ENCODE peak calls at places on chromosomes 7 and 10, in five cellular contexts. One of them, this sample, is unnamed.

GRCh38 chr7:36036590-36036989 is 116.5 kb upstream of the EEPD1 start:
- ATAC-seq in left lung: no peak
- ATAC-seq in lung: no peak
- ATAC-seq in aorta: peak
- ATAC-seq in Panc1: peak
- ATAC-seq in this sample: peak

GRCh38 chr10:128927821-128928220 is 539.2 kb upstream of the MGMT start:
- ATAC-seq in left lung: peak
- ATAC-seq in lung: no peak
- ATAC-seq in aorta: peak
- ATAC-seq in Panc1: no peak
- ATAC-seq in this sample: peak

GRCh38 chr10:102358717-102359382 is 36.7 kb upstream of the NFKB2 start:
- ATAC-seq in left lung: no peak
- ATAC-seq in lung: no peak
- ATAC-seq in aorta: no peak
- ATAC-seq in Panc1: no peak
- ATAC-seq in this sample: no peak

GRCh38 chr7:79880312-79880711 is 254.3 kb upstream of the GNAI1 start:
- ATAC-seq in left lung: no peak
- ATAC-seq in lung: no peak
- ATAC-seq in aorta: no peak
- ATAC-seq in Panc1: no peak
- ATAC-seq in this sample: no peak

GRCh38 chr10:73588656-73589055 is 2.5 kb downstream of the USP54 start:
- ATAC-seq in left lung: peak
- ATAC-seq in lung: no peak
- ATAC-seq in aorta: no peak
- ATAC-seq in Panc1: no peak
- ATAC-seq in this sample: no peak

GRCh38 chr7:16193631-16194030 is 227.7 kb downstream of the CRPPA start:
- ATAC-seq in left lung: no peak
- ATAC-seq in lung: no peak
- ATAC-seq in aorta: no peak
- ATAC-seq in Panc1: no peak
- ATAC-seq in this sample: no peak

GRCh38 chr7:7432979-7433378 is 102.7 kb downstream of the COL28A1 start:
- ATAC-seq in left lung: no peak
- ATAC-seq in lung: no peak
- ATAC-seq in aorta: no peak
- ATAC-seq in Panc1: no peak
- ATAC-seq in this sample: no peak

GRCh38 chr7:43296306-43296705 is 183.9 kb downstream of the HECW1 start:
- ATAC-seq in left lung: no peak
- ATAC-seq in lung: no peak
- ATAC-seq in aorta: no peak
- ATAC-seq in Panc1: no peak
- ATAC-seq in this sample: peak

GRCh38 chr7:28937593-28937992 is 20.5 kb downstream of the TRIL start:
- ATAC-seq in left lung: no peak
- ATAC-seq in lung: no peak
- ATAC-seq in aorta: no peak
- ATAC-seq in Panc1: no peak
- ATAC-seq in this sample: no peak

GRCh38 chr10:100847440-100847839 is 65.3 kb upstream of the SLF2 start:
- ATAC-seq in left lung: no peak
- ATAC-seq in lung: no peak
- ATAC-seq in aorta: no peak
- ATAC-seq in Panc1: no peak
- ATAC-seq in this sample: no peak

GRCh38 chr7:37433166-37433565 is 15.5 kb downstream of the ELMO1 start:
- ATAC-seq in left lung: no peak
- ATAC-seq in lung: no peak
- ATAC-seq in aorta: no peak
- ATAC-seq in Panc1: no peak
- ATAC-seq in this sample: no peak

GRCh38 chr10:119396709-119397071 is 145.8 kb downstream of the RGS10 start:
- ATAC-seq in left lung: no peak
- ATAC-seq in lung: no peak
- ATAC-seq in aorta: no peak
- ATAC-seq in Panc1: no peak
- ATAC-seq in this sample: no peak

DNA sequence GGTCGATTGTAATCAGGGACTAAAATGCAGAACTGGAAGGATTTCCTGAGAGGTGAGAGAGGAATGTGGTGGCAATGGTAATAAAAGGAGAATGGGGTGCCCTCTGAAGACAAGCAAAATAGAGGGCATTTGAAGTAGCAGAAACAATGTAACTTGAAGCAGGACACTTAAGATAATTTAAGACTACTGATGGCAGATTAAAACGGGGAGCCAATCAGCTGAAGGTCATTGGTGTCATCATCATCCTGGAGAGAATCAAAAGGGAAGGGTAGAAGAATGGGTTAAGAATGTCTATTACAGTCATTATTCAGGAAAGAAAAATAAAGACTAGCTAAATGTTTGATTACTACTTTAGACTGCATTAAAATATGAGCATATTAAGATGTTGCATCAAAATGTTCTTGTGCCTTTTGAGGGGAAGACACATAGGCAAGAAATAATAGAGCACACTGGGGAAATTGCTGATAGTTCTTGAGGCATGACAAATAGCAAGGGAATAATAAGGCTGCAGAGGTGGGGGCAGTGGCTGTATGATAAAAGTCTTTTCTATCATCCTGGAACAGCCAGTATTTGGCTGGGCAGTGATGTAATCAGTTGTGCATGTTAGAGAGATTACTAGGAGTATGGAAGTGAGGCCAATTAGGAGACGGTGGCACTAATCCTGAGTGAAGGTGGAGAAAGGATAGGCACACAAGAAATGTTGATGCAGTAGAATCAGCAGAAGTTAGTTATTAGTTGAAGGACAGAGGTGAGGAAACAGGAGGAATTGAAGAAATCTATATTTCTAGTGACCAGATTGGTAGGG is 60.2 kb downstream of the CCDC71L start:
- ATAC-seq in left lung: no peak
- ATAC-seq in lung: no peak
- ATAC-seq in aorta: no peak
- ATAC-seq in Panc1: no peak
- ATAC-seq in this sample: no peak
- H3K27ac ChIP-seq in left lung: no peak
- H3K27ac ChIP-seq in lung: no peak
- H3K27ac ChIP-seq in aorta: no peak
- H3K27ac ChIP-seq in Panc1: no peak
- H3K27ac ChIP-seq in this sample: no peak

GRCh38 chr7:112223310-112223709 is 16.8 kb downstream of the ZNF277 start:
- ATAC-seq in left lung: no peak
- ATAC-seq in lung: no peak
- ATAC-seq in aorta: no peak
- ATAC-seq in Panc1: no peak
- ATAC-seq in this sample: no peak

GRCh38 chr7:112224186-112224585 is 17.7 kb downstream of the ZNF277 start:
- ATAC-seq in left lung: no peak
- ATAC-seq in lung: no peak
- ATAC-seq in aorta: no peak
- ATAC-seq in Panc1: no peak
- ATAC-seq in this sample: no peak

GRCh38 chr7:112228632-112229031 is 22.1 kb downstream of the ZNF277 start:
- ATAC-seq in left lung: no peak
- ATAC-seq in lung: no peak
- ATAC-seq in aorta: no peak
- ATAC-seq in Panc1: no peak
- ATAC-seq in this sample: no peak

GRCh38 chr7:112226701-112227276 is 20.3 kb downstream of the ZNF277 start:
- ATAC-seq in left lung: no peak
- ATAC-seq in lung: no peak
- ATAC-seq in aorta: no peak
- ATAC-seq in Panc1: no peak
- ATAC-seq in this sample: no peak

DNA sequence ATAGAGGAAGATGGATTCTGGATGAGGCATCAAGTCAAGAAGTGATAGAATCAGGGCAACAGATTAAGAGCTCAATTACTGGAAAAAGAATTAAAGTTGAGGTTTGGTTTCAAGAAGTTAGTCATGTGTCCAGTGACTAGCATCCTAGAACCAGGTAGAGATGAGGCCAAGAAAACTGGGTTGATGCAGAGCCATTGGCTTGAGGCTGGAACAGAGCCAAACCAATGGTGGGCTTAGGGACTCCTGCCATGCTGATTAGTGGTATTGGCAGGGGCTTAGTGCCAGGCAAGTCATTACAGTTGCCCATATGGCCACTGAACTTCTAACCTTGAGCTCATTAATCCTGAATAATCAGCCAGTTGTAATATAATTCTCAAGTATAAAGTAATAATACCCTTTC is 18.5 kb downstream of the ZNF277 start:
- ATAC-seq in left lung: no peak
- ATAC-seq in lung: no peak
- ATAC-seq in aorta: no peak
- ATAC-seq in Panc1: no peak
- ATAC-seq in this sample: no peak
- H3K27ac ChIP-seq in left lung: no peak
- H3K27ac ChIP-seq in lung: no peak
- H3K27ac ChIP-seq in aorta: no peak
- H3K27ac ChIP-seq in Panc1: no peak
- H3K27ac ChIP-seq in this sample: no peak

DNA sequence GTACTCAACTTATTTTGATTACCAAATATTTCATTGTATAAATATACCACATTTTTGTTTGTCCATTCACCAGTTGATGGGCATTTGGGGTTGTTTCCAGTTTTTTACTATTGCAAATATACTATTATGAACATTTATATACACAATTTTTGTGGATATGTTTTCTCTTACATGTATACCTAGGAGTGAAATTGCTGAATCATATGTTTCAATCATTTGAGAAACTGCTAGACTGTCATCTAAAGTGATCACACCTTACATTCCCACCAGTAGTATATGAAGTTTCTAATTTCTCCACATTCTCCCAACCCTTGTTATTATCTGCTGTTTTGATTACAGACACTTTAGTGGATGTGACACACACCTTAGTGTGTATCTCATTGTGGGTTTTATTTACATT is 257.9 kb downstream of the ABCA13 start:
- ATAC-seq in left lung: no peak
- ATAC-seq in lung: no peak
- ATAC-seq in aorta: no peak
- ATAC-seq in Panc1: no peak
- ATAC-seq in this sample: no peak
- H3K27ac ChIP-seq in left lung: no peak
- H3K27ac ChIP-seq in lung: no peak
- H3K27ac ChIP-seq in aorta: no peak
- H3K27ac ChIP-seq in Panc1: peak
- H3K27ac ChIP-seq in this sample: no peak

DNA sequence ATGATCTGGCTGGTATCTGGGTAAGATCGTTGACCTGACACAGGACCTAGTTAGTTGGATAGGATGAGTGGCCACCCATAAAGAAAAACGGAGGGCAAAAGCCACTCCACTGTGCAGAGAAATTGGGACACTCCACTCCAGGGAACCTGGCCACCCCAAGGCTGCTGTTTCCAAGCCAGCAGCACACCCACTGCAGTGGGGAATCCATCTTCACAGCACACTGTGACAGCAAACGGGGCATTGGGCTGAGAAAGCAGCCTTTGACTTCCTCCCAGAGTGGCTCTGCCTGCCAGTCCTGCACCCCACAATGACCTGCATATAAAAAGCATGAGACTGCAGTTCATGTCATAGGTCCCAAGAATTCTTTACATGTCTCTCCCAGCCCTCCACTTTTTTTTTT is 52.9 kb downstream of the MTPN start:
- ATAC-seq in left lung: no peak
- ATAC-seq in lung: no peak
- ATAC-seq in aorta: no peak
- ATAC-seq in Panc1: peak
- ATAC-seq in this sample: no peak
- H3K27ac ChIP-seq in left lung: no peak
- H3K27ac ChIP-seq in lung: no peak
- H3K27ac ChIP-seq in aorta: no peak
- H3K27ac ChIP-seq in Panc1: no peak
- H3K27ac ChIP-seq in this sample: no peak

GRCh38 chr7:44534087-44534486 is 7.0 kb downstream of the NPC1L1 start:
- ATAC-seq in left lung: no peak
- ATAC-seq in lung: no peak
- ATAC-seq in aorta: no peak
- ATAC-seq in Panc1: no peak
- ATAC-seq in this sample: no peak
- H3K27ac ChIP-seq in left lung: no peak
- H3K27ac ChIP-seq in lung: no peak
- H3K27ac ChIP-seq in aorta: no peak
- H3K27ac ChIP-seq in Panc1: no peak
- H3K27ac ChIP-seq in this sample: no peak

DNA sequence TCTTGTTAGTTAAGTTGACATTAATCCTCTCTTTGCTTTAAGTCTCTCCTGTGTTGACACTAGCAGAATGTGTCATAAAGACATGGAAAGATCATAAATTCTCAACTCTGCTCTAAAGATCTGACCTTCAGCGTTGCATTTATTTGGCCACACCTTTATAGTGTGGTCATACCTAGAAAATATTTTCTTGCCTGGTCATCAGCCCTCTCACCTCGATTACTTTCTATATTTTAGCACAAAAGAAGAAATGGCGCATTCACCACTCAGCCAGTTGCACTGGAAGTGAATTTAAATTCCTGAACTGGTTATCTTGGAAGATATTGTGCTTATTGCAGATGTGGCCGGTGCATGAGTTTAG is 96.7 kb upstream of the PDCD4 start:
- ATAC-seq in left lung: no peak
- ATAC-seq in lung: no peak
- ATAC-seq in aorta: no peak
- ATAC-seq in Panc1: peak
- ATAC-seq in this sample: no peak
- H3K27ac ChIP-seq in left lung: no peak
- H3K27ac ChIP-seq in lung: peak
- H3K27ac ChIP-seq in aorta: no peak
- H3K27ac ChIP-seq in Panc1: no peak
- H3K27ac ChIP-seq in this sample: no peak

GRCh38 chr7:46559194-46559576 is 638.1 kb upstream of the IGFBP3 start:
- ATAC-seq in left lung: peak
- ATAC-seq in lung: peak
- ATAC-seq in aorta: no peak
- ATAC-seq in Panc1: no peak
- ATAC-seq in this sample: peak
- H3K27ac ChIP-seq in left lung: no peak
- H3K27ac ChIP-seq in lung: no peak
- H3K27ac ChIP-seq in aorta: no peak
- H3K27ac ChIP-seq in Panc1: no peak
- H3K27ac ChIP-seq in this sample: peak

GRCh38 chr10:4941540-4942330 is 21.5 kb upstream of the AKR1C1 start:
- ATAC-seq in left lung: peak
- ATAC-seq in lung: no peak
- ATAC-seq in aorta: peak
- ATAC-seq in Panc1: no peak
- ATAC-seq in this sample: peak
- H3K27ac ChIP-seq in left lung: no peak
- H3K27ac ChIP-seq in lung: no peak
- H3K27ac ChIP-seq in aorta: peak
- H3K27ac ChIP-seq in Panc1: no peak
- H3K27ac ChIP-seq in this sample: peak

GRCh38 chr7:81604075-81604807 is 165.6 kb downstream of the HGF start:
- ATAC-seq in left lung: peak
- ATAC-seq in lung: peak
- ATAC-seq in aorta: no peak
- ATAC-seq in Panc1: peak
- ATAC-seq in this sample: no peak
- H3K27ac ChIP-seq in left lung: no peak
- H3K27ac ChIP-seq in lung: no peak
- H3K27ac ChIP-seq in aorta: no peak
- H3K27ac ChIP-seq in Panc1: no peak
- H3K27ac ChIP-seq in this sample: no peak

This sample was measured in gastroesophageal sphincter.